ENCODE peak calls at places on chromosomes 6 and 20, in five cellular contexts. L is H1, M is neuronal stem cell, I is H9, N is trophoblast cell. U is an unnamed sample.

GRCh38 chr6:21479140-21479539 is 114.4 kb upstream of the SOX4 start:
- DNase-seq in N (peak), I (no peak), M (no peak), L (no peak), U (no peak)

GRCh38 chr6:167747645-167748044 is 79.1 kb upstream of the AFDN start:
- DNase-seq in I (no peak), N (no peak), L (no peak), M (no peak), U (no peak)

GRCh38 chr6:85395746-85396145 is 54.1 kb upstream of the NT5E start:
- DNase-seq in L (no peak), I (no peak), N (no peak), M (no peak), U (no peak)

GRCh38 chr6:147133669-147134068 is 70.5 kb upstream of the STXBP5 start:
- DNase-seq in N (no peak), L (no peak), I (no peak), M (no peak), U (no peak)

GRCh38 chr6:106138151-106138550 is 52.0 kb downstream of the PRDM1 start:
- DNase-seq in M (no peak), L (no peak), I (no peak), N (no peak), U (no peak)

GRCh38 chr20:48197034-48197433 is 411.8 kb upstream of the SULF2 start:
- DNase-seq in I (no peak), M (no peak), N (no peak), L (no peak), U (no peak)

GRCh38 chr20:11917663-11918062 is at the start of gene BTBD3:
- DNase-seq in N (peak), M (no peak), L (no peak), I (no peak), U (no peak)

GRCh38 chr6:122614303-122614702 is 4.1 kb downstream of the PKIB start:
- DNase-seq in I (no peak), L (no peak), N (no peak), M (no peak), U (no peak)

GRCh38 chr20:4469910-4470309 is 251.8 kb upstream of the PRND start:
- DNase-seq in N (no peak), I (no peak), M (no peak), L (no peak), U (no peak)

GRCh38 chr6:126127662-126128061 is 141.3 kb downstream of the TRMT11 start:
- DNase-seq in M (no peak), L (no peak), N (no peak), I (no peak), U (no peak)

GRCh38 chr20:45646898-45647297 is 15.8 kb upstream of the WFDC9 start:
- DNase-seq in M (no peak), I (no peak), L (no peak), N (no peak), U (no peak)

GRCh38 chr20:17936791-17937687 is 31.6 kb downstream of the SNX5 start:
- DNase-seq in M (no peak), L (no peak), I (no peak), N (peak), U (peak)

GRCh38 chr20:17934141-17934862 is 34.3 kb downstream of the SNX5 start:
- DNase-seq in L (no peak), N (no peak), M (no peak), I (peak), U (no peak)

GRCh38 chr20:17936306-17936790 is 32.2 kb downstream of the SNX5 start:
- DNase-seq in M (no peak), N (no peak), L (no peak), I (no peak), U (peak)

GRCh38 chr20:17935186-17935585 is 33.4 kb downstream of the SNX5 start:
- DNase-seq in N (no peak), I (no peak), M (no peak), L (no peak), U (peak)

GRCh38 chr20:17935761-17936160 is 32.8 kb downstream of the SNX5 start:
- DNase-seq in N (no peak), I (no peak), M (no peak), L (no peak), U (no peak)
- H2BK12ac ChIP-seq in N (no peak), I (no peak), M (no peak), L (no peak), U (no peak)

GRCh38 chr20:9835302-9835701 is 3.6 kb downstream of the PAK5 start:
- DNase-seq in L (no peak), I (no peak), M (no peak), N (no peak), U (no peak)
- H3K23ac ChIP-seq in L (no peak), I (no peak), M (no peak), N (no peak), U (no peak)

GRCh38 chr6:18118330-18118729 is 4.1 kb downstream of the NHLRC1 start:
- DNase-seq in N (no peak), M (no peak), L (no peak), I (no peak), U (no peak)
- H2BK5ac ChIP-seq in N (no peak), M (no peak), L (no peak), I (no peak), U (no peak)

DNA sequence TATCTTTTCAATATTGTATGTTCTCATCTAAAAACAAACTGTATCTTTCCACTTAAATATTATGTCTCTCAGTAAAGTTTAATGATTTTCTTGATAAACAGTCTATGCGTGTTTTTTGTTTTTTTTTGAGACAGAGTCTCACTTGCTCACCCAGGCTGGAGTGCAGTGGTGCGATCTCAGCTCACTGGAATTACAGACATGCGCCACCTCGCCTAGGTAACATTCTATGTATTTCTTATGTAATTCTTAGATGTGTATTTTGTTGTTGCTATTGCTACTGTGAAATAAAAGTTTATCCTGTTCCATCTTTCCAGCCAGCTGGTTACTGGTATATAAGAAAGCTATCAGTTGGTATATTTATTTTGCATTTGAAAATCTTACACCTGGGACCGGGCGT is 29.4 kb downstream of the ABHD12 start:
- DNase-seq in M (no peak), L (no peak), N (peak), I (no peak), U (no peak)
- H2BK12ac ChIP-seq in M (no peak), L (no peak), N (no peak), I (no peak), U (no peak)

GRCh38 chr6:138465007-138465645 is 34.2 kb downstream of the NHSL1 start:
- DNase-seq in L (no peak), I (no peak), M (no peak), N (peak), U (peak)
- H3K23ac ChIP-seq in L (no peak), I (no peak), M (no peak), N (no peak), U (no peak)

DNA sequence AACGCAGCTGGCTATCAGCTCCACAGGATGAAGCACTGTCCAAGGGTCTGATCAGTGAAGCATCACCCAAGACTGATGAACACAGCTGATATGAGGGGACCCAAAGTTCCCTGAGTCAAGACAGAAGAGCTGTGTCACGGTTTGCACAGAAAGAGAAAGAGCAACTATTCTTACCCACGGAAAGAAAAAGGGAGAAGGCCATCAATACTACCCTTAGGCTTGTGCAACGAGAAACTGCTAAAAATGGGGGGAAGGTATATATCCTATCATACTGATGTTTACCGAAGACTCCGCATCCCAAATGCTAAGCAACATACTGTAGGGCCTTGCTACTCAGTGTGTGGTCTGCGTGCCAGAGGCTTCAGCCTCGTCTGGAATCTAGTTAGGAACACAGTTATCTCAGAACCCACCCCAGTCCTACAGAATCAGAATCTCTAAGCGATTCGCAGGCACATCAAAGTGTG is 665 bp downstream of the FASTKD5 start:
- DNase-seq in N (peak), M (no peak), I (no peak), L (no peak), U (peak)
- H2BK5ac ChIP-seq in N (peak), M (no peak), I (no peak), L (peak), U (no peak)

U was measured in mesenchymal stem cell.